ENCODE peak calls at places on chromosomes 1 and 21, in five cellular contexts. One of them, this sample, is unnamed.

GRCh38 chr1:26584022-26584485 is 54.5 kb downstream of the RPS6KA1 start:
- DNase-seq in CD4-positive, alpha-beta T cell: no peak
- DNase-seq in hepatocyte: no peak
- DNase-seq in tibial nerve: no peak
- DNase-seq in cardiac muscle cell: no peak
- DNase-seq in this sample: no peak

GRCh38 chr1:158045639-158046038 is 52.2 kb downstream of the KIRREL1 start:
- DNase-seq in cardiac muscle cell: no peak
- DNase-seq in CD4-positive, alpha-beta T cell: no peak
- DNase-seq in hepatocyte: peak; percentile 21
- DNase-seq in tibial nerve: no peak
- DNase-seq in this sample: no peak

GRCh38 chr1:116417678-116418077 is 44.6 kb downstream of the ATP1A1 start:
- DNase-seq in hepatocyte: no peak
- DNase-seq in cardiac muscle cell: no peak
- DNase-seq in tibial nerve: no peak
- DNase-seq in CD4-positive, alpha-beta T cell: no peak
- DNase-seq in this sample: no peak

GRCh38 chr1:14650951-14651350 is 52.5 kb downstream of the KAZN start:
- DNase-seq in tibial nerve: no peak
- DNase-seq in hepatocyte: no peak
- DNase-seq in CD4-positive, alpha-beta T cell: no peak
- DNase-seq in cardiac muscle cell: peak; percentile 21
- DNase-seq in this sample: no peak

GRCh38 chr1:209601809-209602657 is 18.5 kb downstream of the CAMK1G start:
- DNase-seq in hepatocyte: peak; percentile 62
- DNase-seq in CD4-positive, alpha-beta T cell: peak; percentile 7
- DNase-seq in tibial nerve: no peak
- DNase-seq in cardiac muscle cell: peak; percentile 56
- DNase-seq in this sample: no peak

GRCh38 chr1:94922756-94923465 is 4.0 kb downstream of the CNN3 start:
- DNase-seq in cardiac muscle cell: no peak
- DNase-seq in CD4-positive, alpha-beta T cell: no peak
- DNase-seq in tibial nerve: no peak
- DNase-seq in hepatocyte: no peak
- DNase-seq in this sample: no peak

GRCh38 chr1:95071539-95071938 is 1.2 kb downstream of the ALG14 start:
- DNase-seq in tibial nerve: no peak
- DNase-seq in CD4-positive, alpha-beta T cell: no peak
- DNase-seq in cardiac muscle cell: no peak
- DNase-seq in hepatocyte: no peak
- DNase-seq in this sample: no peak

GRCh38 chr21:32257952-32258785 is 20.7 kb downstream of the MIS18A start:
- DNase-seq in CD4-positive, alpha-beta T cell: no peak
- DNase-seq in tibial nerve: peak; percentile 58
- DNase-seq in hepatocyte: peak; percentile 90
- DNase-seq in cardiac muscle cell: peak; percentile 85
- DNase-seq in this sample: peak; percentile 59

GRCh38 chr1:44787506-44787905 is 464 bp downstream of the BEST4 start:
- DNase-seq in cardiac muscle cell: no peak
- DNase-seq in CD4-positive, alpha-beta T cell: no peak
- DNase-seq in hepatocyte: no peak
- DNase-seq in tibial nerve: no peak
- DNase-seq in this sample: no peak

GRCh38 chr1:9031484-9032259 is 5.4 kb upstream of the SLC2A7 start:
- DNase-seq in CD4-positive, alpha-beta T cell: no peak
- DNase-seq in cardiac muscle cell: no peak
- DNase-seq in tibial nerve: no peak
- DNase-seq in hepatocyte: no peak
- DNase-seq in this sample: no peak

GRCh38 chr1:61322769-61323168 is 240.4 kb downstream of the NFIA start:
- DNase-seq in CD4-positive, alpha-beta T cell: no peak
- DNase-seq in tibial nerve: no peak
- DNase-seq in hepatocyte: no peak
- DNase-seq in cardiac muscle cell: no peak
- DNase-seq in this sample: no peak

GRCh38 chr1:16367968-16368910 is 1.2 kb downstream of the SZRD1 start:
- DNase-seq in tibial nerve: no peak
- DNase-seq in hepatocyte: peak; percentile 45
- DNase-seq in CD4-positive, alpha-beta T cell: no peak
- DNase-seq in cardiac muscle cell: no peak
- DNase-seq in this sample: no peak

GRCh38 chr21:35138665-35139381 is 89.7 kb upstream of the RUNX1 start:
- DNase-seq in tibial nerve: no peak
- DNase-seq in CD4-positive, alpha-beta T cell: peak; percentile 15
- DNase-seq in hepatocyte: peak; percentile 17
- DNase-seq in cardiac muscle cell: no peak
- DNase-seq in this sample: no peak

GRCh38 chr1:236953161-236953560 is 51.1 kb downstream of the MT1HL1 start:
- DNase-seq in hepatocyte: no peak
- DNase-seq in tibial nerve: no peak
- DNase-seq in cardiac muscle cell: no peak
- DNase-seq in CD4-positive, alpha-beta T cell: no peak
- DNase-seq in this sample: no peak

GRCh38 chr1:234683856-234684632 is 74.1 kb upstream of the IRF2BP2 start:
- DNase-seq in hepatocyte: peak; percentile 75
- DNase-seq in tibial nerve: peak; percentile 67
- DNase-seq in cardiac muscle cell: no peak
- DNase-seq in CD4-positive, alpha-beta T cell: no peak
- DNase-seq in this sample: no peak

GRCh38 chr1:43975249-43975961 is 645 bp downstream of the ATP6V0B start:
- DNase-seq in CD4-positive, alpha-beta T cell: peak; percentile 29
- DNase-seq in tibial nerve: no peak
- DNase-seq in hepatocyte: peak; percentile 72
- DNase-seq in cardiac muscle cell: peak; percentile 46
- DNase-seq in this sample: no peak

GRCh38 chr1:118960026-118960561 is 28.0 kb downstream of the TBX15 start:
- DNase-seq in tibial nerve: no peak
- DNase-seq in hepatocyte: peak; percentile 53
- DNase-seq in cardiac muscle cell: no peak
- DNase-seq in CD4-positive, alpha-beta T cell: no peak
- DNase-seq in this sample: no peak

GRCh38 chr1:180521474-180522203 is 19.3 kb upstream of the ACBD6 start:
- DNase-seq in hepatocyte: peak; percentile 61
- DNase-seq in CD4-positive, alpha-beta T cell: no peak
- DNase-seq in cardiac muscle cell: peak; percentile 48
- DNase-seq in tibial nerve: no peak
- DNase-seq in this sample: no peak

GRCh38 chr1:13699510-13699909 is 478 bp upstream of the PRDM2 start:
- DNase-seq in tibial nerve: no peak
- DNase-seq in cardiac muscle cell: no peak
- DNase-seq in hepatocyte: no peak
- DNase-seq in CD4-positive, alpha-beta T cell: no peak
- DNase-seq in this sample: no peak

GRCh38 chr1:194809665-194810064 is 1623.3 kb upstream of the B3GALT2 start:
- DNase-seq in tibial nerve: no peak
- DNase-seq in CD4-positive, alpha-beta T cell: no peak
- DNase-seq in cardiac muscle cell: no peak
- DNase-seq in hepatocyte: no peak
- DNase-seq in this sample: no peak

GRCh38 chr1:1958071-1958541 is 39.0 kb upstream of the TMEM52 start:
- DNase-seq in CD4-positive, alpha-beta T cell: no peak
- DNase-seq in tibial nerve: no peak
- DNase-seq in hepatocyte: no peak
- DNase-seq in cardiac muscle cell: no peak
- DNase-seq in this sample: no peak

GRCh38 chr1:1959459-1959839 is 40.4 kb upstream of the TMEM52 start:
- DNase-seq in tibial nerve: no peak
- DNase-seq in CD4-positive, alpha-beta T cell: no peak
- DNase-seq in hepatocyte: no peak
- DNase-seq in cardiac muscle cell: no peak
- DNase-seq in this sample: no peak

GRCh38 chr1:1960480-1961196 is 41.6 kb upstream of the TMEM52 start:
- DNase-seq in hepatocyte: no peak
- DNase-seq in CD4-positive, alpha-beta T cell: no peak
- DNase-seq in cardiac muscle cell: no peak
- DNase-seq in tibial nerve: no peak
- DNase-seq in this sample: no peak

GRCh38 chr1:1957533-1957961 is 38.5 kb upstream of the TMEM52 start:
- DNase-seq in CD4-positive, alpha-beta T cell: no peak
- DNase-seq in hepatocyte: no peak
- DNase-seq in cardiac muscle cell: no peak
- DNase-seq in tibial nerve: no peak
- DNase-seq in this sample: no peak

DNA sequence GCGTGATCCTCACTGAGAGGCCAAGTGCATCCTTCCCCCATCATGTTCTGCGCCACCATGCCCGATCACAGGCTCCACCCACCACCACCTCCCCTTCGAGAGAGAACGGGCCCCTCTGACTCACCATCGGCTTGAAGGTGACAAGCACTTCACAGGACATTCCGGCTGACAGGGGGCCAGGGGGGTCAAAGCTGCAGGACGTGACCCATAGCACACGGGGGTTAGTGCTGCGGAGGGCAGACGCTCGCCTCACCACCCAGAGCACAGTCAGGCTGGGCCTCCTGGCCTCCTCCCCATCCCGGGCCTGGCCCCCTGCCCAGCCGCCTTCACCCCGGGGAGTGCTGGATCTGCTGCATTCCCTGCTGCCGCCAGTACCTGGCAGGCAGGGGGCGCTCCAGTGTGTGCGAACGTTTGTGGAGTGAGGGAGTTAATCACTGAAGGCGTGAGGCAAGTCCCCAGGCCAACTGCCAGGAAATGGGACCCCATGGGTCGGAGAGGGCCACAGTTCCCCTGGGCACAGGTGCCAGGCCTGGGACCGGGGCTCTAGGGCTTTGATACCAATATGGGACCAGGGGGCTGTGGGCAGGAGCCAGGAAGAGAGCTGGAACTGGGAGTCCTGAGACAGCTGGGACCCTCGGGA is 40.9 kb upstream of the TMEM52 start:
- DNase-seq in cardiac muscle cell: peak; percentile 90
- DNase-seq in CD4-positive, alpha-beta T cell: peak; percentile 58
- DNase-seq in tibial nerve: peak; percentile 48
- DNase-seq in hepatocyte: peak; percentile 92
- DNase-seq in this sample: peak; percentile 80
- TF ChIP-seq CTCF in cardiac muscle cell: peak; percentile 89
- TF ChIP-seq CTCF in CD4-positive, alpha-beta T cell: peak; percentile 35
- TF ChIP-seq CTCF in tibial nerve: peak; percentile 54
- TF ChIP-seq CTCF in hepatocyte: peak; percentile 95
- TF ChIP-seq CTCF in this sample: peak; percentile 91

GRCh38 chr21:36708512-36709029 is 9.7 kb downstream of the SIM2 start:
- DNase-seq in cardiac muscle cell: no peak
- DNase-seq in hepatocyte: no peak
- DNase-seq in CD4-positive, alpha-beta T cell: no peak
- DNase-seq in tibial nerve: no peak
- DNase-seq in this sample: no peak

GRCh38 chr21:36707763-36708511 is 9.0 kb downstream of the SIM2 start:
- DNase-seq in hepatocyte: no peak
- DNase-seq in tibial nerve: no peak
- DNase-seq in CD4-positive, alpha-beta T cell: no peak
- DNase-seq in cardiac muscle cell: no peak
- DNase-seq in this sample: no peak

GRCh38 chr21:36706482-36706852 is 7.6 kb downstream of the SIM2 start:
- DNase-seq in tibial nerve: no peak
- DNase-seq in hepatocyte: no peak
- DNase-seq in CD4-positive, alpha-beta T cell: no peak
- DNase-seq in cardiac muscle cell: no peak
- DNase-seq in this sample: no peak

GRCh38 chr21:36705679-36706481 is 7.0 kb downstream of the SIM2 start:
- DNase-seq in hepatocyte: no peak
- DNase-seq in cardiac muscle cell: no peak
- DNase-seq in tibial nerve: no peak
- DNase-seq in CD4-positive, alpha-beta T cell: no peak
- DNase-seq in this sample: no peak

DNA sequence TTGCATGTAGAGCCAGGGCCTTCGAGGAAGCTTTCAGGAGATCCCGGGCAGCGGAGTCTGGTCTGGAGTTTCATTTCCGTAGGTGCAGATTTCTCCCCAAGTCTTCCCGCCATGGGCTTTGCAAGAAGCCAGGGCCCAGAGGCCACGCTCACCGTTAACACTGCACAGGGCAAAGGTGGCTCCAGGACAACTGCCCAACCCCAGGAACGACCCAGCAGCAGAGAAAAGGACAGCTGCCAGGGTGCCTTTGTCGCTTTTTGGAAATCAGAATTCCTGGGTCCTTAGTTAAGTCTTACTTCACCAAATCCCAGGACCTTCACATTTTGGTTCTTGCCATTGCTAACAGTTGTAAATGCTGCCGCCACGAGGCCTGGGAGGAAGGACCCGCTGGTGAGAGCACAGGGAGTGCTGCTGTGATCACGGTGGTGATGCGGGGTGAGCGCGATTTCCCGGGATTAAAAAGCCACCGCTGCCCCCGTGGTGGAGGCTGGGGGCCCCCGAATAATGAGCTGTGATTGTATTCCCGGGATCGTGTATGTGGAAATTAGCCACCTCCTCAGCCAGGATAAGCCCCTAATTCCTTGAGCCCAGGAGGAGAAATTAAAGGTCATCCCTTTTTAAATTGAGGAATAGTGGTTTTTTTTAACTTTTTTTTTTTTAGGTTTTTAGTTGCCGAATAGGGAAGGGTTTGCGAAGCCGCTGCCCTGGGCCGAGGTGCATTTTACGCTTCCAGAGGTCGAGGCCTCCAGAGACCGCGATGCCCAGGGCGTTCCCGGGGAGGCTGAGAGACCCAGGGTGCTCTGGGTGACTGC is 8.2 kb downstream of the SIM2 start:
- DNase-seq in cardiac muscle cell: peak; percentile 52
- DNase-seq in hepatocyte: no peak
- DNase-seq in CD4-positive, alpha-beta T cell: no peak
- DNase-seq in tibial nerve: no peak
- DNase-seq in this sample: no peak
- TF ChIP-seq CTCF in cardiac muscle cell: peak; percentile 29
- TF ChIP-seq CTCF in hepatocyte: peak; percentile 28
- TF ChIP-seq CTCF in CD4-positive, alpha-beta T cell: no peak
- TF ChIP-seq CTCF in tibial nerve: no peak
- TF ChIP-seq CTCF in this sample: no peak

GRCh38 chr21:19322360-19322759 is 918.8 kb upstream of the TMPRSS15 start:
- DNase-seq in tibial nerve: no peak
- DNase-seq in CD4-positive, alpha-beta T cell: no peak
- DNase-seq in cardiac muscle cell: no peak
- DNase-seq in hepatocyte: no peak
- DNase-seq in this sample: no peak
- TF ChIP-seq CTCF in tibial nerve: no peak
- TF ChIP-seq CTCF in CD4-positive, alpha-beta T cell: no peak
- TF ChIP-seq CTCF in cardiac muscle cell: peak; percentile 6
- TF ChIP-seq CTCF in hepatocyte: peak; percentile 50
- TF ChIP-seq CTCF in this sample: peak; percentile 39

GRCh38 chr1:54553781-54554313 is 5.8 kb downstream of the ACOT11 start:
- DNase-seq in tibial nerve: no peak
- DNase-seq in CD4-positive, alpha-beta T cell: no peak
- DNase-seq in cardiac muscle cell: no peak
- DNase-seq in hepatocyte: no peak
- DNase-seq in this sample: no peak
- TF ChIP-seq CTCF in tibial nerve: no peak
- TF ChIP-seq CTCF in CD4-positive, alpha-beta T cell: no peak
- TF ChIP-seq CTCF in cardiac muscle cell: no peak
- TF ChIP-seq CTCF in hepatocyte: no peak
- TF ChIP-seq CTCF in this sample: no peak

GRCh38 chr1:152224093-152224492 is at the start of gene HRNR:
- DNase-seq in cardiac muscle cell: no peak
- DNase-seq in hepatocyte: no peak
- DNase-seq in CD4-positive, alpha-beta T cell: no peak
- DNase-seq in tibial nerve: no peak
- DNase-seq in this sample: no peak

GRCh38 chr1:152225678-152226077 is 1.7 kb upstream of the HRNR start:
- DNase-seq in CD4-positive, alpha-beta T cell: no peak
- DNase-seq in hepatocyte: no peak
- DNase-seq in tibial nerve: no peak
- DNase-seq in cardiac muscle cell: no peak
- DNase-seq in this sample: no peak

GRCh38 chr1:152228831-152229230 is 4.8 kb upstream of the HRNR start:
- DNase-seq in cardiac muscle cell: no peak
- DNase-seq in CD4-positive, alpha-beta T cell: no peak
- DNase-seq in tibial nerve: no peak
- DNase-seq in hepatocyte: no peak
- DNase-seq in this sample: no peak

GRCh38 chr1:152227310-152227928 is 3.4 kb upstream of the HRNR start:
- DNase-seq in tibial nerve: no peak
- DNase-seq in CD4-positive, alpha-beta T cell: no peak
- DNase-seq in cardiac muscle cell: no peak
- DNase-seq in hepatocyte: no peak
- DNase-seq in this sample: no peak
- TF ChIP-seq CTCF in tibial nerve: no peak
- TF ChIP-seq CTCF in CD4-positive, alpha-beta T cell: no peak
- TF ChIP-seq CTCF in cardiac muscle cell: no peak
- TF ChIP-seq CTCF in hepatocyte: no peak
- TF ChIP-seq CTCF in this sample: no peak